ENCODE peak calls at places on chromosomes 7 and 10, in five cellular contexts. P is transverse colon, F is psoas muscle, N is cardiac muscle cell, Q is choroid plexus epithelial cell. Z is an unnamed sample.

GRCh38 chr10:2202401-2202800 is 465.1 kb upstream of the ADARB2 start:
- DNase-seq in Q (no peak), N (no peak), F (no peak), P (no peak), Z (no peak)

GRCh38 chr7:117908031-117908795 is 35.0 kb upstream of the CTTNBP2 start:
- DNase-seq in N (no peak), F (no peak), P (no peak), Q (no peak), Z (no peak)

GRCh38 chr7:16063241-16063640 is 358.1 kb downstream of the CRPPA start:
- DNase-seq in N (no peak), F (no peak), Q (no peak), P (no peak), Z (no peak)

GRCh38 chr10:92001995-92002394 is 78.4 kb downstream of the BTAF1 start:
- DNase-seq in N (no peak), Q (no peak), P (no peak), F (no peak), Z (no peak)

GRCh38 chr7:17651926-17652385 is 288.3 kb downstream of the SNX13 start:
- DNase-seq in Q (peak), P (no peak), N (no peak), F (no peak), Z (no peak)

GRCh38 chr10:112912441-112912911 is 37.6 kb upstream of the TCF7L2 start:
- DNase-seq in P (peak), F (no peak), N (no peak), Q (no peak), Z (no peak)

GRCh38 chr7:96116173-96116572 is 205.7 kb downstream of the SLC25A13 start:
- DNase-seq in F (no peak), N (no peak), Q (no peak), P (no peak), Z (no peak)

GRCh38 chr10:124155781-124156401 is 62.5 kb upstream of the CHST15 start:
- DNase-seq in N (peak), Q (peak), P (no peak), F (no peak), Z (no peak)

GRCh38 chr10:122850705-122851640 is 5.3 kb upstream of the CUZD1 start:
- DNase-seq in N (no peak), F (no peak), P (no peak), Q (peak), Z (no peak)

GRCh38 chr7:38942431-38943051 is 33.5 kb upstream of the VPS41 start:
- DNase-seq in N (no peak), P (no peak), Q (no peak), F (no peak), Z (no peak)

DNA sequence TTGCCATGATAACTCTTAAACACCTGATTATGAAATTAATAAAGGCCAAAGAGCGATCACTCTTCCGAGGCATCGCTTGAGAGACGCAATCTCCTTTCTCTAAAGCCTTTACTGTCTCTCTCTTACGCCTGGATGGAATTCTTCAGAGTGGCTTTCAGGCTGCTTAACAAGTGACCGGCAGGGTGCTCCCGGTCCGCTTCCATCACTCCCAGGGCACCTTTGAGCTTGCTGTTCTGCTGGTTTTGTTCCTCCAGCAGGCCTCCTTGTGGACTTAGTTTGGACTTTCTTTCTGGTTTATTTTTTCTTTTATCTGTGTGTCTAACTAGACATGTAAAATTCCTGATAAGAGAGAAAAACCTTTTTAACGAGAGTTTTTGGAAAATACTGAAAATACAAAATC is 60.9 kb downstream of the MRPL32 start:
- DNase-seq in Q (no peak), P (no peak), N (no peak), F (no peak), Z (no peak)
- TF ChIP-seq CTCF in Q (no peak), P (no peak), N (no peak), F (no peak), Z (no peak)

DNA sequence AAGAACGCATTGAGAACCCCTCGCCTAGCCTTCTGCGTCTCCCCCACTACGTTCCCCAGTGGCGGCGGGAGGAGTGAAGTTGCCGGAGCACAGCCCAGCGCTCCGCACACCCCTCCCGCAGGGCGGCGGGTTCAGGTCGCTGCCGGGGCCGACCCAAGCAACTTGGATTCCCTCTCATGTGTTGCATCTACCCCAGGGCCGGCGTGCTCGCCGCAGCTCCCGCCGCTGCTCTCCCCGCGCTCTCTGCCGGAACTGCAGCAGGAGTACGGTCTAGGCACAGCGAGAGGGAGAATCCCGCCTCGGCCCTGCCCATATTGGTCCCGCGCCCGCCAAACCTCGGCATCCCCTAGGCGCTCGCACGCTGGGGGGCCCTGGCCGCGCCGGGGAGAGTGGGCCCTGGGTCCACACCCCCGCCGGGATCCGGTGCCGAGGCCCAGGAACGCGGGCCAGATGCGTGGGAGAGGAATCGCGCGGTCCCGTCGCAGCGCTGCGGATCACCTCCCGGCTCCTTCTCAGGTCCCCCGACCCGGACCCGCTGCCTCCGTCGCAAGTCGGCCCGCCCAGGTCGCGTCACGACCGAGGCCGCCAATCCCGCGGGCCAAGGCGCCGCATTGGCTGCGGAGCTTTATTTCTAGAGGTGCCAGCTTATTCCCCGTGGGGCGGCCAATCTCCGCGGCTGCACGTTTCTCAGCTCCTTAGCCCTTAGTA is 648 bp upstream of the TMEM243 start:
- DNase-seq in F (peak), N (peak), Q (peak), P (peak), Z (peak)
- TF ChIP-seq CTCF in F (no peak), N (no peak), Q (no peak), P (peak), Z (no peak)

DNA sequence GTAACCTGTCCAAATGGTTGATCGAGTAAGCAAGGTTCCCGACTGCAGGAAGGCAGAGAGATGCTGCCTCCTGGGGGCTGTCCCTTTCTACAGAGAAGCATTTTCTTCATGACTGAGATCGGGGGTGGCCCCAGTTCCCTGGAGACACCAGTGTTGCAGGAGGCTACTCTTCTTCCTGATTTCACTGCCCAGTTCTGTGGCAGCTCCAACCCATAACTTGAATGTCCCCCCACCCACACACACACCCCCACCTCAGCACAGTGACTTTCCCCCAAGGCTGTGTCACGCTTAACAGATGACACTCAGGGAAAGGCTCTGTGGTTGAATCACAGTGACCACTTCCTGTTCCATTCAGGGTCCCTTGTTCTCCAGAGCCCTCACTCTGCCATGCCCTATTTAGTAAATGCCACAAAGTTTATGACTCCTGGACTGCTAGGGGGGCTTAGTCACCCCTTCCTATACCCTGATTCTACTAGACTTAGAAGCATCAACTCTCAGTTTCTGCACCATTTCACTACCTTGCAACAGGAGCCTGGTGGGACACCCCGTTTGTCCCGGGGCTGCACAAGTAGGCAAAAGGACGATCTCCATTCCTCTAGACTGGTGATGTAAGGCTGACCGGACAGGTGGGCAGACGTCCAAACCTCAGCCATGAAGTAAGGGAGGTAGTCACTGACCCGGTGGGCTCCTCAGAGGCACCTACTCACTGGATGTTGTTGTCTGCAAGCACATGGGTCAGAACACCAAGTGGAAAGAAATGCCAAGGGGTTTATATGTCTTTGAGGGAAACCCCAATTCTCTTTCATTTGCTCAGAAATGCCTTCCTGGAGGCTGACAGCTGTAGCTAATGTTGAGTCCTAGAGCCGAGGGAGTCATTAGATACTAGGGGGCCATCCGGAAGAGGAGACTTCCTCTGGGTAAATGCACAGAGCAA is 31.3 kb upstream of the SMC3 start:
- DNase-seq in F (no peak), N (no peak), Q (peak), P (peak), Z (peak)
- TF ChIP-seq CTCF in F (peak), N (peak), Q (peak), P (peak), Z (peak)

DNA sequence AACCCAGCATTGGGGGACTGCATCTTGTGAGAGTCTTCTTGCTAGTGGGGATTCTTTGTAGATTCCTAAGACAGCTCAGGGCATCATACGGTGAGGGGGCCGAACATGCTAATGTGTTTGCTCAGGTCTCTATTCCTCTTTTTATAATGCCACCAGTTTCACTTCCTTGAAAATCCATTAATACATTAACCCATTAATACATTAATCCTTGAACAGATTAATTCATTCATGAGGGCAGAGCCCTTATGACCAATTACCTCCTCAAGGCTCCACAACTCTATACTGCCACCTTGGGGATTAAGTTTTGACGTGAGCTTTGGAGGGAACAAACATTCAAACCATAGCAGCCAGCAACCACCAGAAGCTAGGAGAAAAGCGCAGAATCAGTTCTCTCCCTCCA is 67.2 kb upstream of the POT1 start:
- DNase-seq in Q (peak), N (no peak), P (no peak), F (no peak), Z (no peak)
- TF ChIP-seq CTCF in Q (peak), N (peak), P (no peak), F (no peak), Z (peak)

GRCh38 chr10:102432162-102432950 is at the start of gene CUEDC2:
- DNase-seq in N (peak), F (peak), P (peak), Q (peak), Z (peak)
- TF ChIP-seq CTCF in N (no peak), F (no peak), P (no peak), Q (no peak), Z (no peak)

GRCh38 chr10:104612577-104613205 is 28.4 kb upstream of the SORCS3 start:
- DNase-seq in N (no peak), F (no peak), P (no peak), Q (no peak), Z (no peak)
- TF ChIP-seq CTCF in N (no peak), F (no peak), P (no peak), Q (no peak), Z (no peak)